ENCODE peak calls at places on chromosomes 5 and 9, in seven cellular contexts. I is activated CD4-positive, alpha-beta T cell treated with anti-CD3 and anti-CD28 coated beads, Interleukin-2, amount 50 U/mL, for 24 hours; C is fibroblast of gingiva; N is NCI-H2081; F is NCI-H1694; E is stimulated activated naive CD4-positive, alpha-beta T cell; M is Ammon's horn. P is an unnamed sample.

GRCh38 chr5:138641547-138642298 is 66.5 kb upstream of the HSPA9 start:
- DNase-seq in M (peak), E (peak), N (peak), F (peak), I (peak), C (peak), P (peak)

GRCh38 chr5:145587308-145588071 is 247.7 kb downstream of the PRELID2 start:
- DNase-seq in C (peak), M (no peak), N (no peak), F (no peak), I (no peak), E (no peak), P (no peak)

GRCh38 chr9:98168153-98168780 is 24.2 kb downstream of the CORO2A start:
- DNase-seq in N (no peak), I (no peak), E (no peak), F (no peak), C (no peak), M (no peak), P (no peak)

GRCh38 chr5:75050415-75050814 is 1.9 kb downstream of the GCNT4 start:
- DNase-seq in E (no peak), I (no peak), C (peak), N (no peak), F (no peak), M (no peak), P (no peak)

GRCh38 chr9:120713257-120714087 is 798 bp downstream of the MEGF9 start:
- DNase-seq in F (no peak), M (peak), N (no peak), E (no peak), C (no peak), I (no peak), P (no peak)

GRCh38 chr9:33349743-33350142 is 52.6 kb downstream of the AQP7 start:
- DNase-seq in C (peak), E (no peak), N (no peak), M (no peak), I (no peak), F (no peak), P (no peak)

GRCh38 chr9:96565684-96566360 is 53.8 kb downstream of the CDC14B start:
- DNase-seq in E (no peak), M (peak), F (no peak), C (peak), N (no peak), I (no peak), P (no peak)

GRCh38 chr5:135551593-135552447 is 16.1 kb upstream of the NEUROG1 start:
- DNase-seq in F (peak), I (no peak), M (peak), N (peak), C (peak), E (peak), P (peak)

GRCh38 chr9:37678789-37679273 is 28.1 kb downstream of the FRMPD1 start:
- DNase-seq in M (no peak), I (no peak), N (no peak), C (no peak), F (no peak), E (no peak), P (no peak)

GRCh38 chr9:86184125-86184524 is 75.3 kb downstream of the C9orf153 start:
- DNase-seq in E (no peak), M (no peak), C (no peak), F (no peak), N (no peak), I (no peak), P (no peak)

GRCh38 chr5:3321923-3322322 is 273.7 kb upstream of the IRX1 start:
- DNase-seq in C (no peak), M (no peak), E (no peak), F (no peak), N (no peak), I (no peak), P (no peak)

GRCh38 chr5:71767661-71768060 is 48.6 kb downstream of the CARTPT start:
- DNase-seq in F (no peak), M (no peak), N (no peak), C (peak), I (no peak), E (no peak), P (no peak)

GRCh38 chr9:109319072-109319630 is 1.7 kb downstream of the EPB41L4B start:
- DNase-seq in F (no peak), E (no peak), C (no peak), M (no peak), N (peak), I (no peak), P (no peak)

GRCh38 chr5:55866934-55867333 is 15.8 kb downstream of the IL31RA start:
- DNase-seq in I (no peak), C (no peak), F (no peak), N (no peak), M (no peak), E (no peak), P (no peak)

GRCh38 chr9:70066418-70066817 is 22.8 kb downstream of the MAMDC2 start:
- DNase-seq in N (no peak), M (no peak), F (no peak), E (no peak), C (no peak), I (no peak), P (no peak)

GRCh38 chr5:116273458-116274242 is 188.8 kb downstream of the COMMD10 start:
- DNase-seq in C (peak), E (no peak), F (no peak), N (no peak), M (no peak), I (no peak), P (no peak)

GRCh38 chr5:126988021-126988569 is 42.3 kb downstream of the MARCHF3 start:
- DNase-seq in I (no peak), F (no peak), M (no peak), E (peak), N (no peak), C (no peak), P (peak)

GRCh38 chr5:133670336-133670735 is 58.0 kb upstream of the FSTL4 start:
- DNase-seq in E (no peak), I (no peak), C (no peak), M (no peak), F (no peak), N (no peak), P (no peak)

GRCh38 chr9:73118898-73119554 is 32.6 kb upstream of the ANXA1 start:
- DNase-seq in N (no peak), F (no peak), M (no peak), I (no peak), E (no peak), C (peak), P (no peak)

GRCh38 chr5:80487829-80488708 is at the start of gene FAM151B:
- DNase-seq in I (peak), N (peak), F (peak), M (peak), C (peak), E (peak), P (peak)